ENCODE peak calls at places on chromosomes 7 and 10, in eight cellular contexts. R is GM06990, T is hepatocyte, U is WERI-Rb-1, Y is upper lobe of right lung, V is stomach, O is GM23248, Q is lower lobe of right lung. A is an unnamed sample. For H3K36me3 and H3K27me3, the result is how much of the 10 kb centered on the place peaks cover.

GRCh38 chr7:34762769-34763168 is 104.8 kb downstream of the NPSR1 start:
- DNase-seq in R (no peak), T (no peak), O (peak), Q (no peak), Y (no peak), U (no peak), V (no peak), A (no peak)

GRCh38 chr7:127979113-127979727 is 52.0 kb downstream of the LRRC4 start:
- DNase-seq in Q (no peak), U (no peak), Y (no peak), R (no peak), V (no peak), O (no peak), T (peak), A (no peak)

GRCh38 chr10:65628777-65629176 is 1297.1 kb upstream of the LRRTM3 start:
- DNase-seq in U (no peak), R (no peak), O (no peak), V (no peak), Q (no peak), T (no peak), Y (no peak), A (no peak)

GRCh38 chr10:103794996-103795395 is 60.4 kb downstream of the SH3PXD2A start:
- DNase-seq in O (no peak), U (no peak), R (no peak), Q (no peak), Y (no peak), V (no peak), T (no peak), A (no peak)

GRCh38 chr10:1525354-1526162 is 211.8 kb downstream of the ADARB2 start:
- DNase-seq in V (no peak), Q (no peak), U (no peak), R (no peak), Y (no peak), O (no peak), T (no peak), A (no peak)

GRCh38 chr7:44284216-44284615 is 41.2 kb downstream of the CAMK2B start:
- DNase-seq in Y (peak), O (no peak), V (no peak), Q (peak), R (no peak), U (peak), T (no peak), A (no peak)

GRCh38 chr10:106467506-106467905 is 697.0 kb downstream of the SORCS1 start:
- DNase-seq in U (no peak), O (no peak), Y (no peak), T (peak), R (no peak), Q (no peak), V (no peak), A (peak)

GRCh38 chr7:121279060-121279620 is 49.7 kb upstream of the WNT16 start:
- DNase-seq in Y (no peak), R (peak), U (no peak), T (no peak), V (no peak), O (no peak), Q (no peak), A (no peak)

GRCh38 chr10:77290528-77291155 is 347.0 kb downstream of the KCNMA1 start:
- DNase-seq in Y (no peak), V (no peak), Q (no peak), U (no peak), O (peak), T (peak), R (no peak), A (peak)

GRCh38 chr10:98172073-98172472 is 37.6 kb downstream of the R3HCC1L start:
- DNase-seq in Q (no peak), T (no peak), Y (no peak), O (peak), V (no peak), U (no peak), R (no peak), A (peak)

GRCh38 chr10:79098596-79099015 is 29.8 kb downstream of the ZMIZ1 start:
- DNase-seq in U (no peak), T (no peak), Y (no peak), V (no peak), R (peak), O (peak), Q (no peak), A (peak)

GRCh38 chr7:108367946-108368345 is 88.3 kb downstream of the NRCAM start:
- DNase-seq in O (no peak), V (no peak), Y (no peak), T (no peak), Q (no peak), R (no peak), U (no peak), A (no peak)

GRCh38 chr10:30897045-30897444 is 134.6 kb downstream of the ZNF438 start:
- DNase-seq in V (no peak), T (no peak), O (no peak), U (no peak), Y (no peak), Q (no peak), R (no peak), A (no peak)

GRCh38 chr7:21142081-21142480 is 285.8 kb upstream of the SP4 start:
- DNase-seq in Y (no peak), V (no peak), T (no peak), U (no peak), O (no peak), R (no peak), Q (no peak), A (no peak)

GRCh38 chr10:16653223-16653622 is 131.5 kb upstream of the C1QL3 start:
- DNase-seq in Y (no peak), V (no peak), T (no peak), R (no peak), U (no peak), Q (no peak), O (no peak), A (no peak)

GRCh38 chr10:69636626-69637550 is 6.8 kb downstream of the FAM241B start:
- DNase-seq in Y (no peak), V (peak), R (no peak), Q (no peak), O (peak), T (no peak), U (peak), A (peak)

GRCh38 chr10:78955206-78955605 is 113.6 kb upstream of the ZMIZ1 start:
- DNase-seq in Q (no peak), R (no peak), Y (no peak), U (no peak), V (no peak), O (no peak), T (no peak), A (peak)

GRCh38 chr7:1651031-1651446 is 19.0 kb upstream of the ELFN1 start:
- DNase-seq in V (no peak), Q (peak), T (no peak), O (no peak), Y (no peak), U (no peak), R (no peak), A (no peak)

GRCh38 chr10:48550977-48551376 is 53.9 kb downstream of the ARHGAP22 start:
- DNase-seq in U (no peak), T (no peak), O (no peak), V (no peak), Y (no peak), Q (no peak), R (no peak), A (no peak)

GRCh38 chr10:27865221-27865635 is 119.6 kb upstream of the MKX start:
- DNase-seq in U (no peak), Q (no peak), T (no peak), Y (no peak), V (no peak), R (no peak), O (peak), A (no peak)

GRCh38 chr7:155395176-155395797 is 62.6 kb upstream of the EN2 start:
- DNase-seq in R (no peak), T (no peak), V (no peak), Y (no peak), Q (no peak), U (no peak), O (no peak), A (no peak)

GRCh38 chr7:26329520-26330269 is 38.0 kb downstream of the SNX10 start:
- DNase-seq in V (no peak), T (no peak), R (no peak), Q (peak), O (no peak), Y (peak), U (no peak), A (no peak)

GRCh38 chr10:73439605-73440298 is 6.4 kb upstream of the MSS51 start:
- DNase-seq in R (no peak), T (no peak), U (no peak), Y (no peak), O (peak), V (no peak), Q (no peak), A (peak)

GRCh38 chr10:17943033-17943745 is 8.5 kb upstream of the SLC39A12 start:
- DNase-seq in V (no peak), T (no peak), O (no peak), R (no peak), Q (no peak), U (no peak), Y (no peak), A (no peak)

GRCh38 chr10:128047337-128047736 is 78.9 kb downstream of the MKI67 start:
- DNase-seq in T (peak), V (peak), Q (peak), Y (peak), R (peak), O (no peak), U (no peak), A (no peak)

GRCh38 chr10:72254891-72255568 is 18.7 kb upstream of the DDIT4 start:
- DNase-seq in U (peak), T (peak), Q (peak), R (no peak), V (peak), O (peak), Y (peak), A (peak)

GRCh38 chr7:36279251-36279925 is 110.3 kb upstream of the ANLN start:
- DNase-seq in T (no peak), U (no peak), Y (no peak), Q (no peak), R (peak), O (no peak), V (no peak), A (no peak)

GRCh38 chr10:34109952-34110702 is 705.0 kb downstream of the PARD3 start:
- DNase-seq in Y (no peak), T (no peak), V (no peak), R (no peak), U (no peak), Q (no peak), O (peak), A (peak)

GRCh38 chr10:118832242-118832651 is 77.5 kb upstream of the CACUL1 start:
- DNase-seq in O (peak), T (no peak), V (peak), Y (no peak), R (no peak), Q (peak), U (no peak), A (peak)

DNA sequence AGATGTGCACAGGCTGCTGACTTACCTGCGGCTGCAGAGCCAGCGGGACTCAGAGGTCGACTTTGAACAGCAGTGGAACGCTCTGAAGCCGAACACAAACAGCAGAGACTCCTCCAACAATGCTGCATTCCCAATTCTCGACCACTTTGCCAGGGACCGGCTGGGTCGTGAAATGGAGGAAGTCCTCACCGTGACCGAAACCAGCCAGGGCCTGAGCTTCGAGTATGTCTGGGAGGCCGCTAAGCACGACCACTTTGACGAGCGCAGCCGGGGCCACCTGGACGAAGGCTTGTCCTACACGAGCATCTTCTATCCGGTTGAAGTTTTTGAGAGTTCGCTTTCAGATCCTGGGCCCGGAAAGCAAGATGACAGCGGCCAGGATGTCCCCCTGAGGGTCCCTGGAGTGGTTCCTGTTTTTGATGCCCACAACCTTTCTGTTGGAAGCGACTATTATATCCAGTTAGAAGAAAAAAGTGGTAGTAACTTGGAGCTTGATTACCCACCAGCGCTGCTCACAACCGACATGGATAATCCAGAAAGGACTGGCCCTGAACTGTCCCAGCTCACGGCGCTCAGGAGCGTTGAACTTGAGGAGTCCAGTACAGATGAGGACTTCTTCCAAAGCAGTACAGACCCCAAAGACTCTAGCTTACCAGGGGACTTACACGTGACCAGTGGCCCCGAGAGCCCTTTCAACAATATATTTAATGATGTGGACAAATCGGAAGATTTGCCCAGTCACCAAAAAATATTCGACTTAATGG is 19.4 kb upstream of the BHLHA15 start:
- DNase-seq in U (no peak), O (no peak), R (no peak), T (no peak), V (no peak), Q (no peak), Y (no peak), A (no peak)
- H3K36me3 ChIP-seq in U (under half), O (under half), R (under half), T (under half), V (half or more), Q (half or more), Y (half or more), A (under half)

GRCh38 chr10:133237241-133238065 is at the start of gene VENTX:
- DNase-seq in Q (no peak), O (no peak), T (no peak), Y (no peak), R (no peak), V (no peak), U (peak), A (no peak)
- H3K27me3 ChIP-seq in Q (half or more), O (half or more), T (half or more), Y (half or more), R (under half), V (under half), U (under half), A (under half)

DNA sequence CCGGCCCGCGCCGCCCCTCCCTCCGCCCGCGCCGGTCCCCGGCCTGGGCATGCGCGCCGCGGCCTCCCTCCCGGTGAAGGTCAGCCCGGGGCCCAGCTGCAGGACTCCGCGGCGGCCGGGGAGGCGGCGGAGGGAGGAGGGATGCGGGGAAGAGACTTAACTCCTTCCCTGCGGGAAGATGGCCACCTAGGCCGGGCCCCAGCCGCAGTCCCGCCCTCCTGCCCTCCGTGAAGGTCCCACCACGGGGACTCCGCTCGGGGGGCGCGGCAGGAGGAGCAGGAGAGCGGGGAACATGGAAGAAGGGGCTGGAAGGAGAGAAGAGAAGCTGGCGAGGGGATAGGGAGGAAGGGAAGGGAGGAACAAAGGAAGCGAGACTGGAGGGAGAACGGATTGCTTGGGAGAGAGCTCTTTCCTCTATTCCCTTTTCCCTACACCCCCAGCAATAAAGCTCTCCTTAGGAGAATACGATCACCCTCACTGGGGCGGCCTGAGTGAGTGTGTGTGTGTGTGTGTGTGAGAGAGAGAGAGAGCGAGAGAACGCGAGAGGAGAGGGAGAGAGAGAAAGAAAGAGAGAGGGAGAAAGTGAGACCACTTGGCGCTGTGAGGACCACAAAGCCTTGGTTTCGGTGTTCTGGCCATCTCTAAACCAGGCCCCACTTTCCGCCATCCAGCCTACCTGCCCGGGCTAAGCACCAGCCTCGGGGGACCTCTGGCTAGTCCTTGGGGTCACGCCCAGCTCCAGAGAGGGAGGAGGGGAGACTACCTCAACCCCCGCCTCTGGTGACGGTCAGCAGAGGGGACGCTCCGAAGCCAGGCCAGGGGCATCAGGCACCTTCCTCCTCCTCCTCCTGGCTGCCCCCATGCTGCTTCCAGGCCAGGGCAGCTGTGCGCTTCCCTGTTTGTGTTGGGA is 3.7 kb upstream of the SMARCD3 start:
- DNase-seq in Q (peak), T (peak), V (peak), R (no peak), Y (peak), O (peak), U (peak), A (peak)
- H3K4me3 ChIP-seq in Q (peak), T (peak), V (peak), R (no peak), Y (peak), O (peak), U (peak), A (peak)

GRCh38 chr7:132790104-132790503 is 213.8 kb upstream of the PLXNA4 start:
- DNase-seq in O (no peak), U (no peak), Y (no peak), R (no peak), Q (no peak), T (no peak), V (no peak), A (no peak)
- H3K36me3 ChIP-seq in O (under half), U (under half), Y (under half), R (under half), Q (under half), T (under half), V (under half), A (under half)

GRCh38 chr10:61899045-61899444 is 2.5 kb upstream of the ARID5B start:
- DNase-seq in Q (no peak), V (no peak), U (no peak), Y (no peak), T (no peak), R (no peak), O (peak), A (no peak)
- H3K27me3 ChIP-seq in Q (under half), V (under half), U (under half), Y (under half), T (under half), R (under half), O (under half), A (under half)

GRCh38 chr7:140656548-140657515 is 15.9 kb upstream of the ADCK2 start:
- DNase-seq in Q (peak), U (no peak), O (peak), T (peak), R (peak), Y (peak), V (peak), A (peak)
- H3K4me3 ChIP-seq in Q (peak), U (no peak), O (peak), T (no peak), R (no peak), Y (peak), V (peak), A (peak)

A was measured in MG63.